ENCODE peak calls at places on chromosomes 5 and 9, in ten cellular contexts. D is hepatocyte; B is HEK293T; Q is SW480; U is activated T-cell treated with anti-CD3 and anti-CD28 coated beads, Interleukin-2, amount 50 U/mL, for 72 hours; K is posterior cingulate gyrus; V is AML-193; Y is HL-60; M is stomach; R is fibroblast of pulmonary artery. Z is an unnamed sample.

GRCh38 chr9:100525563-100525962 is 52.3 kb upstream of the CAVIN4 start:
- DNase-seq in B (no peak), D (no peak), Q (peak), K (no peak), Y (no peak), V (no peak), M (no peak), R (no peak), U (no peak), Z (no peak)

GRCh38 chr9:35749515-35750255 is 598 bp downstream of the RGP1 start:
- DNase-seq in V (peak), Y (no peak), Q (peak), U (peak), K (no peak), R (no peak), D (peak), M (peak), B (peak), Z (peak)

GRCh38 chr5:141958113-141958512 is at the start of gene PCDH12:
- DNase-seq in Q (no peak), U (peak), K (no peak), V (peak), D (no peak), B (no peak), R (peak), M (no peak), Y (no peak), Z (peak)

GRCh38 chr9:130682490-130683121 is 11.0 kb upstream of the EXOSC2 start:
- DNase-seq in M (peak), K (peak), V (peak), B (peak), D (peak), Y (no peak), Q (peak), R (peak), U (peak), Z (peak)

GRCh38 chr5:1064383-1065142 is 47.3 kb downstream of the SLC12A7 start:
- DNase-seq in U (no peak), B (no peak), D (no peak), V (no peak), Y (no peak), M (no peak), R (no peak), K (no peak), Q (no peak), Z (no peak)

GRCh38 chr5:171907731-171908343 is 98.6 kb downstream of the FBXW11 start:
- DNase-seq in U (peak), K (no peak), Q (peak), V (peak), Y (peak), D (peak), B (peak), R (peak), M (peak), Z (peak)

GRCh38 chr9:109190151-109190550 is 23.1 kb upstream of the FRRS1L start:
- DNase-seq in Q (no peak), M (no peak), V (no peak), U (no peak), Y (no peak), B (no peak), R (peak), D (no peak), K (no peak), Z (no peak)

GRCh38 chr9:104927912-104928740 is at the start of gene ABCA1:
- DNase-seq in Q (peak), V (peak), B (peak), M (peak), Y (peak), D (peak), R (peak), U (peak), K (peak), Z (peak)

GRCh38 chr9:74804018-74804385 is 83.7 kb downstream of the TRPM6 start:
- DNase-seq in U (no peak), K (no peak), M (no peak), V (no peak), Q (peak), Y (no peak), R (no peak), B (no peak), D (peak), Z (no peak)

GRCh38 chr9:23044549-23044948 is 597.9 kb downstream of the DMRTA1 start:
- DNase-seq in V (no peak), Q (no peak), R (peak), B (no peak), M (no peak), K (no peak), Y (no peak), D (no peak), U (no peak), Z (no peak)

GRCh38 chr5:127072861-127073846 is at the start of gene C5orf63:
- DNase-seq in B (peak), V (peak), M (peak), D (no peak), Y (peak), R (peak), U (peak), K (peak), Q (peak), Z (peak)

GRCh38 chr9:89661956-89662717 is 57.3 kb downstream of the GADD45G start:
- DNase-seq in Q (peak), U (no peak), B (peak), V (no peak), K (peak), D (peak), Y (no peak), R (peak), M (peak), Z (no peak)

GRCh38 chr9:23775549-23775948 is 50.5 kb downstream of the ELAVL2 start:
- DNase-seq in K (no peak), B (no peak), M (no peak), Y (no peak), V (no peak), R (no peak), U (no peak), Q (no peak), D (no peak), Z (no peak)

GRCh38 chr9:109918359-109919163 is 138.6 kb downstream of the PALM2AKAP2 start:
- DNase-seq in R (no peak), B (no peak), V (no peak), U (peak), Q (no peak), K (no peak), D (no peak), M (no peak), Y (no peak), Z (peak)